ENCODE peak calls at places on chromosomes 6 and 20, in five cellular contexts. U is fibroblast of lung, V is lung, O is endothelial cell of umbilical vein, I is astrocyte. X is an unnamed sample. For H3K27me3, the result is how much of the 10 kb centered on the place peaks cover.

GRCh38 chr6:30730611-30731435 is 10.7 kb downstream of the TUBB start:
- DNase-seq in U (peak), V (peak), O (peak), I (no peak), X (peak)

GRCh38 chr20:41340327-41341055 is at the start of gene LPIN3:
- DNase-seq in U (peak), V (peak), O (peak), I (peak), X (peak)

GRCh38 chr6:144064402-144064830 is 31.0 kb downstream of the SF3B5 start:
- DNase-seq in U (no peak), V (peak), O (no peak), I (no peak), X (peak)

GRCh38 chr6:41713161-41713649 is 22.2 kb downstream of the TFEB start:
- DNase-seq in U (peak), V (peak), O (no peak), I (peak), X (peak)

GRCh38 chr6:137266032-137266586 is 46.9 kb upstream of the IFNGR1 start:
- DNase-seq in U (peak), V (no peak), O (no peak), I (no peak), X (no peak)

GRCh38 chr20:59576216-59576953 is 28.0 kb upstream of the PHACTR3 start:
- DNase-seq in U (no peak), V (no peak), O (no peak), I (no peak), X (no peak)

GRCh38 chr20:31681769-31682168 is 40.9 kb downstream of the BCL2L1 start:
- DNase-seq in U (no peak), V (no peak), O (no peak), I (no peak), X (no peak)

GRCh38 chr6:44255848-44256247 is 1.5 kb downstream of the SLC35B2 start:
- DNase-seq in U (no peak), V (no peak), O (no peak), I (no peak), X (no peak)

GRCh38 chr6:159110013-159110412 is 59.2 kb upstream of the FNDC1 start:
- DNase-seq in U (peak), V (peak), O (peak), I (peak), X (no peak)

GRCh38 chr6:160069050-160069454 is 52.6 kb upstream of the SLC22A1 start:
- DNase-seq in U (no peak), V (no peak), O (no peak), I (no peak), X (no peak)

GRCh38 chr6:159461266-159461665 is 231.8 kb downstream of the SOD2 start:
- DNase-seq in U (no peak), V (no peak), O (no peak), I (no peak), X (no peak)

GRCh38 chr6:111597687-111598086 is 8.0 kb downstream of the TRAF3IP2 start:
- DNase-seq in U (no peak), V (no peak), O (no peak), I (no peak), X (no peak)

GRCh38 chr6:41536884-41537347 is 9.3 kb upstream of the FOXP4 start:
- DNase-seq in U (no peak), V (peak), O (peak), I (no peak), X (peak)

GRCh38 chr6:111580826-111581505 is 24.7 kb downstream of the TRAF3IP2 start:
- DNase-seq in U (peak), V (no peak), O (no peak), I (no peak), X (no peak)

GRCh38 chr6:147131728-147132127 is 72.5 kb upstream of the STXBP5 start:
- DNase-seq in U (peak), V (no peak), O (no peak), I (peak), X (no peak)

GRCh38 chr20:44754554-44754953 is 8.9 kb downstream of the KCNK15 start:
- DNase-seq in U (no peak), V (no peak), O (no peak), I (no peak), X (no peak)

GRCh38 chr6:99602519-99603420 is 3.9 kb upstream of the PRDM13 start:
- DNase-seq in U (no peak), V (no peak), O (no peak), I (no peak), X (no peak)

GRCh38 chr20:48697845-48698491 is 129.8 kb downstream of the PREX1 start:
- DNase-seq in U (peak), V (peak), O (peak), I (peak), X (peak)

GRCh38 chr20:3515379-3516175 is 44.8 kb downstream of the ATRN start:
- DNase-seq in U (no peak), V (no peak), O (no peak), I (peak), X (no peak)

GRCh38 chr6:169669147-169669546 is 32.7 kb downstream of the WDR27 start:
- DNase-seq in U (no peak), V (no peak), O (peak), I (no peak), X (no peak)
- H3K27ac ChIP-seq in U (no peak), V (peak), O (peak), I (no peak), X (no peak)

GRCh38 chr20:1232538-1233111 is 6.8 kb downstream of the RAD21L1 start:
- DNase-seq in U (no peak), V (no peak), O (no peak), I (no peak), X (no peak)
- H3K27me3 ChIP-seq in U (under half), V (under half), O (under half), I (under half), X (under half)

DNA sequence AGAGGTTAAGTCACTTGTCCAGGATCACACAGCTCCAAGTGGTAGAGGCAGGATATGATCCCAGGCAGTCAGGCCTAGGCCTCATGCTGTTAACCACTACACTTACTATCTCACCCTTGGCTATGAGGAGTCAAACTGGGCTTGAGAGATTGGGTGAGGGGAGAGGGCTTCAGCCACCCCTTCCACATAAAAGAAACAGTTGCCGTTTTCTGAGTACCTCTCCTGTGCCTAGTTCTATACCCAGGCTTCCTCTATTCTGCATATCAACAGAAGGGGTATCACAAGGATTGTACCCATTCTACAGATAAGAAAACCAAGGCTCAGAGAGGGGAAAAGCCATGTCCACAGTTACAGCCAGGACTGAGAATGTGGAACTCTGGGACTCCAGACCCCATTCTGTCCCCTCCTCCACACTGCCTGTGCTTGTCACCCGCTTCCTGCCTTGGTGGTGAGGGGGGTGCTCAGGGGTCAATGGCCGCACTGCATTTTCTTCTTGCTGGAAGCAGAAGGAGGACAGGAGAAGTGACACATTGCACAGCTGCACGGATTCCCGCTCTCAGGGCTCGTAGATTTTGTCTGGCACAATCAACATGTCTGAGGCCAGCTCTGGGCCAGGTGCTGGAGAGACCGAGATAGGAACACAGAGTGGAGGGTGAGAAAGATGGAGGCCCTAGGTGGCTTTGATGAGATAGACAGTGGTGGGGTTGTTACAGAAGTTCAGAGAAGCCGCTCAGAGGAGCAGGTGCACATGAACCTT is 108.4 kb upstream of the PTPN1 start:
- DNase-seq in U (no peak), V (no peak), O (no peak), I (no peak), X (no peak)
- H3K27ac ChIP-seq in U (no peak), V (no peak), O (no peak), I (no peak), X (no peak)

GRCh38 chr20:16003310-16003709 is 569.9 kb downstream of the KIF16B start:
- DNase-seq in U (no peak), V (no peak), O (no peak), I (no peak), X (no peak)

GRCh38 chr20:16007164-16007563 is 566.1 kb downstream of the KIF16B start:
- DNase-seq in U (no peak), V (no peak), O (no peak), I (no peak), X (no peak)

GRCh38 chr20:16007978-16008377 is 565.3 kb downstream of the KIF16B start:
- DNase-seq in U (peak), V (no peak), O (no peak), I (no peak), X (no peak)

GRCh38 chr20:16004108-16004854 is 569.0 kb downstream of the KIF16B start:
- DNase-seq in U (no peak), V (no peak), O (no peak), I (no peak), X (no peak)

GRCh38 chr20:16005612-16006493 is 567.4 kb downstream of the KIF16B start:
- DNase-seq in U (no peak), V (no peak), O (no peak), I (no peak), X (no peak)
- H3K27me3 ChIP-seq in U (under half), V (under half), O (under half), I (under half), X (under half)

DNA sequence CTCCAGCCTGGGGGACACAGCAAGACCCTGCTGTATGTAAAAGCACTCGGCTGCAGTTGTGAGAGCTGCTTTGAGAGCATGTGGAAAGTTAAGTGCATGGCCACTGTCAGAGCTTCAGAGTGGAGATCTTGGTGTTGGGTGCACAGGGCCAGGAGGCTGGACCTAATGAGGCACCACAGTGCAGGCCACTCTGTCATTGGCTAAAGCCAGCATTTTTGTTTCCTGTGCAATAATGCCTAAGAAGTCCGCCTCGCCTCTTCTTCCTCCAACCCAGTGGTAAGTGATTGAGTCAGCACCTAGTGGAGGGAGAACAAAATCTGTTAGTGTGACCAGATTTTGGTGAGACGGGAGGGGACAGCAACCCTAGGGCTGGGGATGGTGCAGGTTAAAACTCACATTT is 60.6 kb downstream of the SSR1 start:
- DNase-seq in U (no peak), V (no peak), O (no peak), I (no peak), X (no peak)
- H3K27ac ChIP-seq in U (no peak), V (no peak), O (no peak), I (no peak), X (no peak)

GRCh38 chr20:63807654-63808053 is 23.4 kb downstream of the ZBTB46 start:
- DNase-seq in U (no peak), V (no peak), O (no peak), I (no peak), X (no peak)
- H3K27me3 ChIP-seq in U (under half), V (under half), O (under half), I (under half), X (under half)